ENCODE peak calls at places on chromosomes 13 and 19, in ten cellular contexts. C is GM20000, S is endothelial cell, A is A549, I is DND-41, K is BE2C, J is psoas muscle, X is brain microvascular endothelial cell, Q is HFF-Myc, N is hepatocyte. T is an unnamed sample.

GRCh38 chr13:79898202-79898826 is 417.4 kb downstream of the NDFIP2 start:
- DNase-seq in Q (no peak), K (no peak), N (no peak), A (no peak), C (no peak), J (no peak), X (no peak), S (no peak), I (no peak), T (no peak)

GRCh38 chr19:29714371-29714952 is 599 bp downstream of the C19orf12 start:
- DNase-seq in N (no peak), J (no peak), A (no peak), I (peak; percentile 51), C (no peak), Q (no peak), X (no peak), K (no peak), S (no peak), T (no peak)

GRCh38 chr13:111398196-111398595 is 77.8 kb downstream of the TEX29 start:
- DNase-seq in K (no peak), S (no peak), C (no peak), I (no peak), A (no peak), N (no peak), X (no peak), Q (no peak), J (no peak), T (no peak)

GRCh38 chr19:17450264-17451075 is 2.0 kb upstream of the TMEM221 start:
- DNase-seq in J (no peak), C (peak; percentile 51), A (peak; percentile 73), S (no peak), N (peak; percentile 55), X (no peak), Q (no peak), K (no peak), I (peak; percentile 25), T (no peak)

GRCh38 chr19:8451885-8452284 is 7.1 kb downstream of the HNRNPM start:
- DNase-seq in K (no peak), S (no peak), N (peak; percentile 44), Q (no peak), J (no peak), X (peak; percentile 30), I (no peak), A (peak; percentile 30), C (no peak), T (no peak)

GRCh38 chr13:114311908-114312307 is 2.4 kb upstream of the CHAMP1 start:
- DNase-seq in N (no peak), X (no peak), K (no peak), S (no peak), I (no peak), J (no peak), C (no peak), A (no peak), Q (no peak), T (no peak)

GRCh38 chr19:16328824-16329482 is 4.3 kb downstream of the KLF2 start:
- DNase-seq in K (no peak), S (no peak), A (peak; percentile 43), J (no peak), Q (no peak), N (no peak), X (no peak), I (no peak), C (no peak), T (no peak)

GRCh38 chr13:113084943-113085540 is 20.5 kb upstream of the F7 start:
- DNase-seq in X (no peak), N (no peak), C (no peak), J (peak; percentile 7), A (no peak), I (no peak), Q (no peak), K (no peak), S (no peak), T (peak; percentile 94)

GRCh38 chr19:33644284-33644836 is 22.6 kb downstream of the CHST8 start:
- DNase-seq in K (no peak), S (no peak), X (no peak), Q (no peak), N (no peak), A (no peak), C (no peak), J (no peak), I (no peak), T (peak; percentile 58)

GRCh38 chr13:93420887-93421286 is 194.3 kb downstream of the GPC6 start:
- DNase-seq in K (no peak), X (no peak), A (no peak), I (no peak), Q (no peak), S (no peak), C (no peak), J (no peak), N (no peak), T (no peak)

GRCh38 chr19:45781282-45782161 is 768 bp downstream of the DMPK start:
- DNase-seq in K (peak; percentile 79), Q (no peak), X (no peak), J (peak; percentile 86), I (no peak), N (no peak), S (no peak), C (no peak), A (peak; percentile 57), T (no peak)

GRCh38 chr19:3982701-3983541 is 2.3 kb downstream of the EEF2 start:
- DNase-seq in J (peak; percentile 63), X (no peak), C (no peak), K (no peak), S (no peak), I (no peak), N (peak; percentile 67), Q (no peak), A (no peak), T (no peak)

GRCh38 chr19:38304866-38305429 is 897 bp downstream of the C19orf33 start:
- DNase-seq in S (peak; percentile 44), K (peak; percentile 59), C (no peak), X (no peak), Q (no peak), N (peak; percentile 95), I (no peak), A (peak; percentile 100), J (no peak), T (no peak)

GRCh38 chr19:57825501-57825900 is 4.6 kb upstream of the ZNF587B start:
- DNase-seq in Q (no peak), N (no peak), C (no peak), I (no peak), X (no peak), A (no peak), J (no peak), S (no peak), K (no peak), T (no peak)

GRCh38 chr19:57829316-57829715 is 783 bp upstream of the ZNF587B start:
- DNase-seq in N (peak; percentile 31), I (no peak), J (no peak), C (no peak), S (no peak), X (peak; percentile 5), Q (no peak), K (no peak), A (no peak), T (no peak)

GRCh38 chr19:57830071-57830602 is at the start of gene ZNF587B:
- DNase-seq in C (no peak), I (peak; percentile 61), Q (peak; percentile 65), J (peak; percentile 60), A (peak; percentile 45), S (peak; percentile 84), K (peak; percentile 52), N (peak; percentile 90), X (peak; percentile 78), T (no peak)
- TF ChIP-seq CTCF in C (no peak), I (peak; percentile 67), Q (peak; percentile 34), J (peak; percentile 39), A (peak; percentile 11), S (peak; percentile 56), K (peak; percentile 48), N (peak; percentile 45), X (peak; percentile 54), T (peak; percentile 78)

DNA sequence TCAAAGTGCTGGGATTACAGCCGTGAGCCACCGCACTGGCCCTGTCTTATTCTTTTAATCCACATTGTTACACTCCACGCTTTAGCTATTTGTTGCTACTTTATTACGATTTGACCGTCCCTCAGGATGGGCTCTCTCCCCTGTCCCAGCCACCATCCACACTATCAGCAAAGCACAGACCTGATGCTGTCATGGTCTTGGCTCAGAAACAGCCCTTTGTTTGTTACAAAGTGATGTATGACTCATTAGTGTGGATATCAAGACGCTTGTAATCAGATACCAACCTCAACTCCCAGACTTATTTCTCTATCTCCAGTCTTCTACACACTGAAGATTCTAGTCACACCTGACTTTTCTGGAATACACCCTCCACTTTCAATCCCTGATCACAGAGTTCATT is 84.6 kb upstream of the FREM2 start:
- DNase-seq in A (no peak), Q (no peak), S (no peak), X (peak; percentile 18), C (no peak), K (no peak), N (no peak), J (no peak), I (no peak), T (no peak)
- TF ChIP-seq CTCF in A (no peak), Q (no peak), S (no peak), X (no peak), C (no peak), K (no peak), N (no peak), J (no peak), I (no peak), T (no peak)

DNA sequence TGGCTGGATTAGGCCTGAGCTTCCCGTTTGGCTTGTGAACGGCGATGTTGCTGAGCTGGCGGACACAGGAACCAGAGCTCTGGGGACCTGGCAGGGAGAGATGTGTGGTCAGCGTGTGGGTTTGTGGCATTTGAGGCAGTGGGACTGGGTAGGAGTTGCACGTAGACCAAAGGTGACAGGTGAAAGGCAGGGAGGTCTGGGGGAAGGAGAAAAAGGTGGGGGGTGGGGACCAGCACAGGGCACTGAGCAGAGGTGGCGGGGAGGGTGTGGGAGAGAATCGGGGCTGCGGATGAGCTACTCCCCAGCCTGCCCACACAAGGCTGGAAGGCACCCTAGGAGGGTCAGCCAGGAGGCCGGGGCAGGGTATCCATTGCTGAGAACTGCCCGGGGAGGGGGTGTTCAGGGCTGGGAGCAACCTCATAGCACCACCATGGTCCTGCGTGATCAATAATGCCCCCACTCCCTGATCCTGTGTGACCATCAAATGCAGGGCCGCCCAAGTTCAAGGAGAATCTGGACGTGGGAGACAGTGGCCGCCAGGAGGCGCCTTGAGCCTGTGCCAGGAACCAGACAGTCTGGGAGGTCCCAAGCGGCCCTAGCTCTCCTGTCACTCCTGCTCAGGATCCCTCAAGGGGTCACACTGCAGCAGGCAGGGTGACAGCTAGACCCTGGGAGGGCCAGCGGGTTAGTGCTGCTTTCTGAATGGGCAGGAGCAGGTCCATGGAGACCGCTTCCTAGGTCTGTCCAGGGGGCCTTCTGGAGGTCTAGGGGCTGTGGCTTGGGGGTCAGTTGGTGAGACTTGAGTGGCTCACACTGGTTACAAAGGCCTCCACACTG is 12.8 kb upstream of the SELENOW start:
- DNase-seq in C (peak; percentile 65), Q (no peak), J (peak; percentile 77), A (peak; percentile 74), X (no peak), I (peak; percentile 50), N (peak; percentile 78), K (peak; percentile 88), S (peak; percentile 81), T (no peak)
- TF ChIP-seq CTCF in C (peak; percentile 69), Q (peak; percentile 90), J (peak; percentile 76), A (peak; percentile 83), X (peak; percentile 93), I (peak; percentile 67), N (peak; percentile 65), K (peak; percentile 93), S (peak; percentile 75), T (peak; percentile 88)

GRCh38 chr13:45021250-45021649 is 31.9 kb downstream of the GPALPP1 start:
- DNase-seq in A (no peak), N (no peak), I (no peak), C (no peak), X (no peak), S (no peak), Q (no peak), J (no peak), K (no peak), T (no peak)

GRCh38 chr13:45024847-45025246 is 35.5 kb downstream of the GPALPP1 start:
- DNase-seq in K (no peak), S (no peak), N (no peak), Q (no peak), X (no peak), I (no peak), A (no peak), J (no peak), C (no peak), T (no peak)
- TF ChIP-seq CTCF in K (no peak), S (no peak), N (no peak), Q (no peak), X (no peak), I (no peak), A (no peak), J (no peak), C (no peak), T (no peak)

T was measured in chondrocyte.